ENCODE peak calls at places on chromosomes 12 and 14, in four cellular contexts. One of them, this sample, is unnamed.

GRCh38 chr14:104395276-104395675 is 184.3 kb upstream of the C14orf180 start:
- DNase-seq in HCT116: no peak
- DNase-seq in pons: no peak
- DNase-seq in NCI-H1105: no peak
- DNase-seq in this sample: no peak

GRCh38 chr12:45703942-45704341 is 25.6 kb upstream of the ARID2 start:
- DNase-seq in pons: no peak
- DNase-seq in NCI-H1105: no peak
- DNase-seq in HCT116: no peak
- DNase-seq in this sample: no peak

GRCh38 chr12:62313727-62314380 is 53.6 kb downstream of the USP15 start:
- DNase-seq in pons: no peak
- DNase-seq in NCI-H1105: no peak
- DNase-seq in HCT116: no peak
- DNase-seq in this sample: no peak

GRCh38 chr14:70281938-70282337 is 77.5 kb downstream of the COX16 start:
- DNase-seq in pons: peak
- DNase-seq in NCI-H1105: peak
- DNase-seq in HCT116: no peak
- DNase-seq in this sample: peak

GRCh38 chr14:99189201-99189801 is 82.7 kb downstream of the BCL11B start:
- DNase-seq in NCI-H1105: no peak
- DNase-seq in HCT116: no peak
- DNase-seq in pons: no peak
- DNase-seq in this sample: peak

GRCh38 chr14:42140001-42140400 is 533.3 kb downstream of the LRFN5 start:
- DNase-seq in NCI-H1105: no peak
- DNase-seq in HCT116: no peak
- DNase-seq in pons: no peak
- DNase-seq in this sample: no peak

GRCh38 chr12:113463746-113464743 is 7.6 kb downstream of the LHX5 start:
- DNase-seq in pons: no peak
- DNase-seq in HCT116: no peak
- DNase-seq in NCI-H1105: no peak
- DNase-seq in this sample: no peak

GRCh38 chr14:73280903-73281302 is 43.6 kb downstream of the PAPLN start:
- DNase-seq in NCI-H1105: no peak
- DNase-seq in pons: no peak
- DNase-seq in HCT116: no peak
- DNase-seq in this sample: no peak

GRCh38 chr12:63668028-63668799 is at the start of gene DPY19L2:
- DNase-seq in HCT116: no peak
- DNase-seq in NCI-H1105: peak
- DNase-seq in pons: peak
- DNase-seq in this sample: peak

GRCh38 chr12:95074766-95075165 is 1.3 kb upstream of the NR2C1 start:
- DNase-seq in pons: peak
- DNase-seq in NCI-H1105: no peak
- DNase-seq in HCT116: no peak
- DNase-seq in this sample: peak